ENCODE peak calls at places on chromosomes 12 and 14, in eight cellular contexts. One of them, this sample, is unnamed.

GRCh38 chr14:96512122-96512521 is 9.9 kb downstream of the PAPOLA start:
- DNase-seq in stomach: no peak
- DNase-seq in WERI-Rb-1: no peak
- DNase-seq in right atrium auricular region: no peak
- DNase-seq in brain microvascular endothelial cell: no peak
- DNase-seq in GM12865: no peak
- DNase-seq in PC-9: no peak
- DNase-seq in fibroblast of pulmonary artery: no peak
- DNase-seq in this sample: no peak

GRCh38 chr12:39643052-39643451 is 23.4 kb upstream of the ABCD2 start:
- DNase-seq in stomach: no peak
- DNase-seq in WERI-Rb-1: no peak
- DNase-seq in right atrium auricular region: no peak
- DNase-seq in brain microvascular endothelial cell: no peak
- DNase-seq in GM12865: no peak
- DNase-seq in PC-9: no peak
- DNase-seq in fibroblast of pulmonary artery: no peak
- DNase-seq in this sample: no peak

GRCh38 chr12:124425667-124426066 is 130.8 kb downstream of the RFLNA start:
- DNase-seq in stomach: no peak
- DNase-seq in WERI-Rb-1: no peak
- DNase-seq in right atrium auricular region: no peak
- DNase-seq in brain microvascular endothelial cell: no peak
- DNase-seq in GM12865: no peak
- DNase-seq in PC-9: no peak
- DNase-seq in fibroblast of pulmonary artery: no peak
- DNase-seq in this sample: no peak

GRCh38 chr12:126772171-126772864 is 1494.7 kb upstream of the TMEM132C start:
- DNase-seq in stomach: no peak
- DNase-seq in WERI-Rb-1: no peak
- DNase-seq in right atrium auricular region: no peak
- DNase-seq in brain microvascular endothelial cell: no peak
- DNase-seq in GM12865: peak; percentile 91
- DNase-seq in PC-9: peak; percentile 59
- DNase-seq in fibroblast of pulmonary artery: peak; percentile 27
- DNase-seq in this sample: peak; percentile 82

GRCh38 chr12:104133861-104134260 is 4.1 kb downstream of the NFYB start:
- DNase-seq in stomach: no peak
- DNase-seq in WERI-Rb-1: no peak
- DNase-seq in right atrium auricular region: no peak
- DNase-seq in brain microvascular endothelial cell: no peak
- DNase-seq in GM12865: no peak
- DNase-seq in PC-9: no peak
- DNase-seq in fibroblast of pulmonary artery: no peak
- DNase-seq in this sample: peak; percentile 5

GRCh38 chr12:117097159-117097558 is 2.1 kb downstream of the TESC start:
- DNase-seq in stomach: no peak
- DNase-seq in WERI-Rb-1: peak; percentile 60
- DNase-seq in right atrium auricular region: no peak
- DNase-seq in brain microvascular endothelial cell: no peak
- DNase-seq in GM12865: no peak
- DNase-seq in PC-9: no peak
- DNase-seq in fibroblast of pulmonary artery: no peak
- DNase-seq in this sample: no peak

GRCh38 chr12:104517880-104518279 is 61.1 kb downstream of the CHST11 start:
- DNase-seq in stomach: no peak
- DNase-seq in WERI-Rb-1: no peak
- DNase-seq in right atrium auricular region: no peak
- DNase-seq in brain microvascular endothelial cell: no peak
- DNase-seq in GM12865: no peak
- DNase-seq in PC-9: no peak
- DNase-seq in fibroblast of pulmonary artery: no peak
- DNase-seq in this sample: no peak

GRCh38 chr12:123288751-123289346 is 17.2 kb upstream of the CDK2AP1 start:
- DNase-seq in stomach: no peak
- DNase-seq in WERI-Rb-1: no peak
- DNase-seq in right atrium auricular region: no peak
- DNase-seq in brain microvascular endothelial cell: no peak
- DNase-seq in GM12865: no peak
- DNase-seq in PC-9: no peak
- DNase-seq in fibroblast of pulmonary artery: no peak
- DNase-seq in this sample: no peak

GRCh38 chr14:64966976-64967375 is 5.2 kb downstream of the RAB15 start:
- DNase-seq in stomach: peak; percentile 69
- DNase-seq in WERI-Rb-1: no peak
- DNase-seq in right atrium auricular region: no peak
- DNase-seq in brain microvascular endothelial cell: no peak
- DNase-seq in GM12865: no peak
- DNase-seq in PC-9: peak; percentile 93
- DNase-seq in fibroblast of pulmonary artery: no peak
- DNase-seq in this sample: no peak

GRCh38 chr12:100123316-100124095 is 19.2 kb downstream of the BLTP3B start:
- DNase-seq in stomach: no peak
- DNase-seq in WERI-Rb-1: no peak
- DNase-seq in right atrium auricular region: no peak
- DNase-seq in brain microvascular endothelial cell: no peak
- DNase-seq in GM12865: no peak
- DNase-seq in PC-9: no peak
- DNase-seq in fibroblast of pulmonary artery: no peak
- DNase-seq in this sample: no peak

GRCh38 chr12:86697916-86698315 is 441.7 kb upstream of the MGAT4C start:
- DNase-seq in stomach: no peak
- DNase-seq in WERI-Rb-1: no peak
- DNase-seq in right atrium auricular region: no peak
- DNase-seq in brain microvascular endothelial cell: no peak
- DNase-seq in GM12865: no peak
- DNase-seq in PC-9: no peak
- DNase-seq in fibroblast of pulmonary artery: peak; percentile 42
- DNase-seq in this sample: peak; percentile 12
- H3K4me3 ChIP-seq in stomach: no peak overlapping the region
- H3K4me3 ChIP-seq in WERI-Rb-1: no peak overlapping the region
- H3K4me3 ChIP-seq in right atrium auricular region: no peak overlapping the region
- H3K4me3 ChIP-seq in brain microvascular endothelial cell: no peak overlapping the region
- H3K4me3 ChIP-seq in GM12865: no peak overlapping the region
- H3K4me3 ChIP-seq in PC-9: no peak overlapping the region
- H3K4me3 ChIP-seq in fibroblast of pulmonary artery: no peak overlapping the region
- H3K4me3 ChIP-seq in this sample: no peak overlapping the region

GRCh38 chr12:45216983-45217485 is 1.1 kb downstream of the ANO6 start:
- DNase-seq in stomach: no peak
- DNase-seq in WERI-Rb-1: no peak
- DNase-seq in right atrium auricular region: no peak
- DNase-seq in brain microvascular endothelial cell: no peak
- DNase-seq in GM12865: no peak
- DNase-seq in PC-9: no peak
- DNase-seq in fibroblast of pulmonary artery: no peak
- DNase-seq in this sample: peak; percentile 22
- TF ChIP-seq CTCF in stomach: no peak
- TF ChIP-seq CTCF in WERI-Rb-1: no peak
- TF ChIP-seq CTCF in right atrium auricular region: no peak
- TF ChIP-seq CTCF in brain microvascular endothelial cell: no peak
- TF ChIP-seq CTCF in GM12865: no peak
- TF ChIP-seq CTCF in PC-9: no peak
- TF ChIP-seq CTCF in fibroblast of pulmonary artery: no peak
- TF ChIP-seq CTCF in this sample: no peak

DNA sequence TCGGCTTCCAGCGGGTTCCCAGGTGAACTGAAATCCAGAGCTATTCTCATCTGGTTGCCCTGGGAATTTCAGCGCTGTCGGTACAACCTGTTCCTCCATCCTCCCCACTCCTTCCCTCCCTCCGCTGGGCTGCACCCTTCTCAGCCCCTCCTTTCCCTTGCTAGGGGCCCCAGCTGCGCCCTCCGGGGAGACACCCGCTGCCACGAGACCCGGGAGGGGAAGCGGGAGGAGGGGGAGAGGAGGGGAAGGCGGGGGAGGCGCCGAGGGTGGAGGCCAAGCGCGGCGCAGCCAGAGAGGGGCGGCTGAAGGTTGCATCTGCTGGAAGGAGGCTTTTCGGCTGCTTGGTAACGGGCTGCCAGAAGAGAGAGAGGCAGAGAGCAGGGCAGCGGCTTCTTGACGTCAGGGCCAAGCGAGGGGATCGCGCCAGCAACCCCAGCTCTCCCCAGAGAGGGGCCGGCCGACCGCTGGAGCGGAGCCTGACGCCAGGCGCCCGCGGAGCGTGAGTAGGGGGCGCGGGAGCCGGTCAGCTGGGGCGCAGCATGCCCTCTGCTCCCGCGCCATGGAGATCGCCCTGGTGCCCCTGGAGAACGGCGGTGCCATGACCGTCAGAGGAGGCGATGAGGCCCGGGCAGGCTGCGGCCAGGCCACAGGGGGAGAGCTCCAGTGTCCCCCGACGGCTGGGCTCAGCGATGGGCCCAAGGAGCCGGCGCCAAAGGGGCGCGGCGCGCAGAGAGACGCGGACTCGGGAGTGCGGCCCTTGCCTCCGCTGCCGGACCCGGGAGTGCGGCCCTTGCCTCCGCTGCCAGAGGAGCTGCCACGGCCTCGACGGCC is at the start of gene KCNA5:
- DNase-seq in stomach: no peak
- DNase-seq in WERI-Rb-1: no peak
- DNase-seq in right atrium auricular region: no peak
- DNase-seq in brain microvascular endothelial cell: no peak
- DNase-seq in GM12865: no peak
- DNase-seq in PC-9: no peak
- DNase-seq in fibroblast of pulmonary artery: no peak
- DNase-seq in this sample: no peak
- H3K4me3 ChIP-seq in stomach: peak within 1 kb of the TSS; percentile 42
- H3K4me3 ChIP-seq in WERI-Rb-1: no peak within 1 kb of the TSS
- H3K4me3 ChIP-seq in right atrium auricular region: peak within 1 kb of the TSS; percentile 54
- H3K4me3 ChIP-seq in brain microvascular endothelial cell: no peak within 1 kb of the TSS
- H3K4me3 ChIP-seq in GM12865: no peak within 1 kb of the TSS
- H3K4me3 ChIP-seq in PC-9: no peak within 1 kb of the TSS
- H3K4me3 ChIP-seq in fibroblast of pulmonary artery: no peak within 1 kb of the TSS
- H3K4me3 ChIP-seq in this sample: no peak within 1 kb of the TSS

DNA sequence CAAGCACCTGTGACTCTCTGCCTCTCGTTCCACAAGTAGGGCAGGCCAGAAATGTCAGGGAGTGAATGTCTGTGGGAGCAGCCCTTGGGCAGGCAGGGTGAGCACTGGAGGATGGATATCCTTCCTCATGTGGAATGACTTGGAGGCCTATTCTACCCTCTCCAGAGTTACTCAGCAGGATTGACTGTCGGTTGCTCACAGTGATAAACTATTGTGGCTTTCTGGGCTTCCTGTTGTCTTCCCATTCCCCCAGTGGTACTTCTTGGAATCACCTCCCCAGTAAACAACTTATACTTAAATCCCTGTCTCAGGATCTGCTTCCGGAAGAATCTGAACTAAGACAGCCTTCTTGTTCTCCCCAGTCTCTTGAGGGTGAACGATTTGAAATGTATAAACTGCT is 79.6 kb upstream of the MANSC4 start:
- DNase-seq in stomach: no peak
- DNase-seq in WERI-Rb-1: no peak
- DNase-seq in right atrium auricular region: no peak
- DNase-seq in brain microvascular endothelial cell: no peak
- DNase-seq in GM12865: no peak
- DNase-seq in PC-9: no peak
- DNase-seq in fibroblast of pulmonary artery: no peak
- DNase-seq in this sample: no peak
- TF ChIP-seq CTCF in stomach: no peak
- TF ChIP-seq CTCF in WERI-Rb-1: no peak
- TF ChIP-seq CTCF in right atrium auricular region: no peak
- TF ChIP-seq CTCF in brain microvascular endothelial cell: no peak
- TF ChIP-seq CTCF in GM12865: no peak
- TF ChIP-seq CTCF in PC-9: no peak
- TF ChIP-seq CTCF in fibroblast of pulmonary artery: no peak
- TF ChIP-seq CTCF in this sample: no peak

GRCh38 chr14:54348923-54349615 is 47.7 kb upstream of the CDKN3 start:
- DNase-seq in stomach: no peak
- DNase-seq in WERI-Rb-1: peak; percentile 17
- DNase-seq in right atrium auricular region: peak; percentile 74
- DNase-seq in brain microvascular endothelial cell: peak; percentile 73
- DNase-seq in GM12865: no peak
- DNase-seq in PC-9: no peak
- DNase-seq in fibroblast of pulmonary artery: peak; percentile 58
- DNase-seq in this sample: peak; percentile 61
- H3K4me3 ChIP-seq in stomach: peak overlapping the region; percentile 3
- H3K4me3 ChIP-seq in WERI-Rb-1: peak overlapping the region; percentile 32
- H3K4me3 ChIP-seq in right atrium auricular region: peak overlapping the region; percentile 19
- H3K4me3 ChIP-seq in brain microvascular endothelial cell: peak overlapping the region; percentile 23
- H3K4me3 ChIP-seq in GM12865: no peak overlapping the region
- H3K4me3 ChIP-seq in PC-9: no peak overlapping the region
- H3K4me3 ChIP-seq in fibroblast of pulmonary artery: peak overlapping the region; percentile 17
- H3K4me3 ChIP-seq in this sample: peak overlapping the region; percentile 14

GRCh38 chr14:104370256-104370870 is 209.2 kb upstream of the C14orf180 start:
- DNase-seq in stomach: peak; percentile 39
- DNase-seq in WERI-Rb-1: peak; percentile 74
- DNase-seq in right atrium auricular region: no peak
- DNase-seq in brain microvascular endothelial cell: no peak
- DNase-seq in GM12865: no peak
- DNase-seq in PC-9: no peak
- DNase-seq in fibroblast of pulmonary artery: no peak
- DNase-seq in this sample: no peak
- TF ChIP-seq CTCF in stomach: peak; percentile 24
- TF ChIP-seq CTCF in WERI-Rb-1: peak; percentile 84
- TF ChIP-seq CTCF in right atrium auricular region: no peak
- TF ChIP-seq CTCF in brain microvascular endothelial cell: peak; percentile 17
- TF ChIP-seq CTCF in GM12865: peak; percentile 15
- TF ChIP-seq CTCF in PC-9: no peak
- TF ChIP-seq CTCF in fibroblast of pulmonary artery: no peak
- TF ChIP-seq CTCF in this sample: no peak

GRCh38 chr12:52903855-52904508 is 894 bp downstream of the KRT8 start:
- DNase-seq in stomach: peak; percentile 78
- DNase-seq in WERI-Rb-1: no peak
- DNase-seq in right atrium auricular region: no peak
- DNase-seq in brain microvascular endothelial cell: no peak
- DNase-seq in GM12865: peak; percentile 21
- DNase-seq in PC-9: peak; percentile 73
- DNase-seq in fibroblast of pulmonary artery: peak; percentile 42
- DNase-seq in this sample: peak; percentile 23

GRCh38 chr12:52903285-52903854 is 1.5 kb downstream of the KRT8 start:
- DNase-seq in stomach: peak; percentile 76
- DNase-seq in WERI-Rb-1: no peak
- DNase-seq in right atrium auricular region: peak; percentile 79
- DNase-seq in brain microvascular endothelial cell: peak; percentile 44
- DNase-seq in GM12865: peak; percentile 24
- DNase-seq in PC-9: no peak
- DNase-seq in fibroblast of pulmonary artery: peak; percentile 82
- DNase-seq in this sample: peak; percentile 59

GRCh38 chr12:52900896-52901714 is 3.8 kb downstream of the KRT8 start:
- DNase-seq in stomach: no peak
- DNase-seq in WERI-Rb-1: no peak
- DNase-seq in right atrium auricular region: no peak
- DNase-seq in brain microvascular endothelial cell: no peak
- DNase-seq in GM12865: no peak
- DNase-seq in PC-9: no peak
- DNase-seq in fibroblast of pulmonary artery: no peak
- DNase-seq in this sample: no peak

GRCh38 chr12:52900166-52900895 is 4.5 kb downstream of the KRT8 start:
- DNase-seq in stomach: no peak
- DNase-seq in WERI-Rb-1: no peak
- DNase-seq in right atrium auricular region: no peak
- DNase-seq in brain microvascular endothelial cell: no peak
- DNase-seq in GM12865: no peak
- DNase-seq in PC-9: no peak
- DNase-seq in fibroblast of pulmonary artery: no peak
- DNase-seq in this sample: no peak

GRCh38 chr12:52901715-52902541 is 2.9 kb downstream of the KRT8 start:
- DNase-seq in stomach: no peak
- DNase-seq in WERI-Rb-1: no peak
- DNase-seq in right atrium auricular region: no peak
- DNase-seq in brain microvascular endothelial cell: no peak
- DNase-seq in GM12865: no peak
- DNase-seq in PC-9: no peak
- DNase-seq in fibroblast of pulmonary artery: no peak
- DNase-seq in this sample: no peak
- H3K4me3 ChIP-seq in stomach: peak overlapping the region; percentile 61
- H3K4me3 ChIP-seq in WERI-Rb-1: no peak overlapping the region
- H3K4me3 ChIP-seq in right atrium auricular region: peak overlapping the region; percentile 9
- H3K4me3 ChIP-seq in brain microvascular endothelial cell: no peak overlapping the region
- H3K4me3 ChIP-seq in GM12865: no peak overlapping the region
- H3K4me3 ChIP-seq in PC-9: peak overlapping the region; percentile 97
- H3K4me3 ChIP-seq in fibroblast of pulmonary artery: no peak overlapping the region
- H3K4me3 ChIP-seq in this sample: no peak overlapping the region

This sample was measured in fibroblast of mammary gland.